ENCODE peak calls at places on chromosome 6, in six cellular contexts. I, R, V, F, U and G are unnamed samples.

GRCh38 chr6:163436843-163437242 is 22.3 kb downstream of the QKI start:
- DNase-seq in I (no peak), R (no peak), V (no peak), F (no peak), U (no peak), G (no peak)

GRCh38 chr6:129117355-129117754 is 234.4 kb downstream of the LAMA2 start:
- DNase-seq in I (no peak), R (no peak), V (no peak), F (no peak), U (no peak), G (no peak)

GRCh38 chr6:54135665-54136370 is 24.6 kb downstream of the MLIP start:
- DNase-seq in I (no peak), R (peak; percentile 45), V (no peak), F (peak; percentile 39), U (peak; percentile 48), G (no peak)

GRCh38 chr6:31400467-31401289 is 2.7 kb upstream of the MICA start:
- DNase-seq in I (peak; percentile 84), R (peak; percentile 44), V (peak; percentile 91), F (peak; percentile 34), U (peak; percentile 83), G (peak; percentile 86)

GRCh38 chr6:157217894-157218370 is 105.4 kb downstream of the TMEM242 start:
- DNase-seq in I (no peak), R (no peak), V (peak; percentile 32), F (no peak), U (no peak), G (no peak)

GRCh38 chr6:98844244-98845161 is 10.1 kb downstream of the POU3F2 start:
- DNase-seq in I (no peak), R (no peak), V (no peak), F (no peak), U (no peak), G (no peak)

GRCh38 chr6:16722616-16723015 is 38.6 kb downstream of the ATXN1 start:
- DNase-seq in I (no peak), R (no peak), V (no peak), F (no peak), U (no peak), G (no peak)

GRCh38 chr6:79946773-79947190 is 571 bp downstream of the ELOVL4 start:
- DNase-seq in I (peak; percentile 49), R (peak; percentile 1), V (no peak), F (peak; percentile 18), U (no peak), G (no peak)

GRCh38 chr6:45592991-45593390 is 215.3 kb upstream of the SUPT3H start:
- DNase-seq in I (no peak), R (no peak), V (no peak), F (peak; percentile 13), U (no peak), G (no peak)

GRCh38 chr6:37860226-37860839 is 40.8 kb downstream of the ZFAND3 start:
- DNase-seq in I (peak; percentile 77), R (peak; percentile 40), V (no peak), F (peak; percentile 65), U (peak; percentile 47), G (no peak)

GRCh38 chr6:170048615-170049256 is 242.1 kb downstream of the DLL1 start:
- DNase-seq in I (no peak), R (no peak), V (peak; percentile 80), F (peak; percentile 33), U (peak; percentile 77), G (peak; percentile 50)

GRCh38 chr6:113137411-113137810 is 719.7 kb upstream of the MARCKS start:
- DNase-seq in I (peak; percentile 8), R (no peak), V (peak; percentile 54), F (no peak), U (peak; percentile 3), G (no peak)

GRCh38 chr6:24924956-24925355 is 10.8 kb downstream of the RIPOR2 start:
- DNase-seq in I (no peak), R (no peak), V (no peak), F (no peak), U (no peak), G (peak; percentile 62)

GRCh38 chr6:169640347-169640972 is 61.4 kb downstream of the WDR27 start:
- DNase-seq in I (no peak), R (no peak), V (no peak), F (peak; percentile 17), U (no peak), G (no peak)

GRCh38 chr6:153015094-153015645 is 12.7 kb upstream of the MTRF1L start:
- DNase-seq in I (no peak), R (no peak), V (no peak), F (no peak), U (no peak), G (no peak)

GRCh38 chr6:93644611-93645010 is 225.3 kb upstream of the EPHA7 start:
- DNase-seq in I (no peak), R (no peak), V (no peak), F (no peak), U (no peak), G (no peak)

GRCh38 chr6:75800708-75801505 is 51.9 kb downstream of the MYO6 start:
- DNase-seq in I (no peak), R (no peak), V (no peak), F (no peak), U (no peak), G (no peak)

GRCh38 chr6:122798099-122798641 is 9.1 kb downstream of the SMPDL3A start:
- DNase-seq in I (no peak), R (peak; percentile 59), V (no peak), F (peak; percentile 84), U (peak; percentile 94), G (peak; percentile 78)

GRCh38 chr6:97392735-97393134 is 109.7 kb upstream of the MMS22L start:
- DNase-seq in I (no peak), R (no peak), V (no peak), F (no peak), U (no peak), G (no peak)

GRCh38 chr6:161476711-161477110 is 202.8 kb upstream of the AGPAT4 start:
- DNase-seq in I (no peak), R (no peak), V (no peak), F (no peak), U (peak; percentile 25), G (no peak)

GRCh38 chr6:27230758-27231111 is 16.8 kb upstream of the PRSS16 start:
- DNase-seq in I (no peak), R (peak; percentile 70), V (no peak), F (no peak), U (no peak), G (no peak)

GRCh38 chr6:43830775-43831174 is 60.8 kb downstream of the VEGFA start:
- DNase-seq in I (no peak), R (no peak), V (no peak), F (no peak), U (no peak), G (no peak)

GRCh38 chr6:134564705-134565104 is 246.8 kb upstream of the SGK1 start:
- DNase-seq in I (no peak), R (no peak), V (no peak), F (no peak), U (no peak), G (no peak)

GRCh38 chr6:22017272-22017671 is 279.6 kb downstream of the PRL start:
- DNase-seq in I (no peak), R (no peak), V (no peak), F (peak; percentile 67), U (no peak), G (no peak)

GRCh38 chr6:79040083-79040482 is 38.0 kb downstream of the PHIP start:
- DNase-seq in I (no peak), R (no peak), V (no peak), F (peak; percentile 53), U (no peak), G (no peak)

DNA sequence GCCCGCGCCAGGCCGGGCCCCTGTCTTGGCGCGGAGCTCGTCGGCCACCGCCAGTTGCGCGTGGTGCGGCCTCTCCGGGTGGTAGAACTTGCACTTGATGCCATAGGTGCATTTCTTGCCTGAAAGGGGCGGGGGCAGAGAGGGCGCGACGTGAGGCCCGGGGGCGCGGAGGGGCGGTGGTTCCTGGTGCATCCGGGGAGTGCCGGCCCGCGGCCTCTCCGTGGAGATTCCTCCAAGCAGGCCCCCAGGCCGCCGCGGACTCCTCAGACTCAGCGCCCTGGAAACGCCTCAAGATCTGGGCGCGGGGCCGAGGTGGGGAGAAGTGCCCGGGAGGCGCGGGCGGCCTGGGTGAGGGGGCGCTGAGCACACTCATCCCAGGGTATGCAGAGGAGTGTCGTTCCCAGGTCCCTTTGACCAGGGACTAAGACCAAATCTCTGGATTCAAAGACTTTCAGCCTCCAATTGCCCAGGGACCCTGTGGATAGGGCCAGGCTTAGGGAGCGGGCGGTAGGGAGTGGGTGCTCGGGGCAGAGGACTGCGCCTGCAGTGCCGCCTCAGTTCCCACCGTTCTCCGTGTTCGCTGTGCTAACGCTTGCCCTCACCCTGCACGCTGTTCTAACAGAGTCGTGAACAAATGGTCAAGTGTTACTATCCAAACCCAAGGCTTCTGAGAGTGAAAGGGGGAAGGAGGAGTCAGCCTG is 33.3 kb downstream of the ZC3H12D start:
- DNase-seq in I (peak; percentile 55), R (no peak), V (no peak), F (no peak), U (no peak), G (no peak)
- H3K4me3 ChIP-seq in I (peak overlapping the region; percentile 63), R (no peak overlapping the region), V (peak overlapping the region; percentile 56), F (no peak overlapping the region), U (peak overlapping the region; percentile 9), G (peak overlapping the region; percentile 54)

GRCh38 chr6:36752886-36753506 is 55.4 kb downstream of the RAB44 start:
- DNase-seq in I (no peak), R (no peak), V (no peak), F (no peak), U (peak; percentile 44), G (no peak)
- H3K27ac ChIP-seq in I (no peak overlapping the region), R (no peak overlapping the region), V (no peak overlapping the region), F (no peak overlapping the region), U (no peak overlapping the region), G (peak overlapping the region; percentile 25)

DNA sequence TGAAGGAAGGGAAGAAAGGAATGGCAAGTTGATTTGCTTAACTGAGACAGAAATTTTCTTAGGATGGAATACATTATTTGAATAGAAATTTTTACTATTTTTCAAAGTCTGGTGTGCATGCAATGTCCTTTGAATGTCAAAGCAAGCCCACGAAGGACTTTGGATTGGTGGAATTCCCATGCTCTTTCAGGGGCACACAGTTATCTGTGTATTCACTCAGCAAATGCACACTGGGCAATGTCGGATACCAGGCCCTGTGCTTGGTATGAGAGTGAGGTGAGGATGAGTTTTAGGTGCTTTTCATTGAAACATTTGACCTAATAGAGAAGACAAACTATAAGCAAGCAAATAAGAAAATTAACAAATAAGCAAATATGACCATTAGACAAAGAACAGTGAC is 73.3 kb downstream of the SYCP2L start:
- DNase-seq in I (no peak), R (no peak), V (no peak), F (no peak), U (no peak), G (no peak)
- TF ChIP-seq CTCF in I (no peak), R (no peak), V (no peak), F (no peak), U (no peak), G (no peak)

GRCh38 chr6:166365221-166365620 is 17.5 kb downstream of the MPC1 start:
- DNase-seq in I (peak; percentile 91), R (no peak), V (no peak), F (peak; percentile 74), U (no peak), G (no peak)
- H3K4me3 ChIP-seq in I (peak overlapping the region; percentile 27), R (no peak overlapping the region), V (peak overlapping the region; percentile 4), F (no peak overlapping the region), U (no peak overlapping the region), G (no peak overlapping the region)

GRCh38 chr6:87699576-87699975 is 2.5 kb downstream of the AKIRIN2 start:
- DNase-seq in I (no peak), R (no peak), V (no peak), F (no peak), U (no peak), G (no peak)
- H3K27ac ChIP-seq in I (peak overlapping the region; percentile 11), R (no peak overlapping the region), V (peak overlapping the region; percentile 95), F (peak overlapping the region; percentile 25), U (no peak overlapping the region), G (peak overlapping the region; percentile 99)

GRCh38 chr6:135667694-135668455 is 170.3 kb upstream of the AHI1 start:
- DNase-seq in I (peak; percentile 54), R (peak; percentile 4), V (no peak), F (peak; percentile 59), U (no peak), G (no peak)
- TF ChIP-seq CTCF in I (no peak), R (no peak), V (no peak), F (no peak), U (no peak), G (no peak)